ENCODE peak calls at places on chromosome 5, in seven cellular contexts. A, X, J, P, B, N and H are unnamed samples.

GRCh38 chr5:5494489-5495402 is 72.3 kb downstream of the ICE1 start:
- DNase-seq in J (peak), P (peak), A (peak), B (no peak), X (peak), N (peak), H (peak)

GRCh38 chr5:132008163-132008473 is 3.3 kb downstream of the ACSL6 start:
- DNase-seq in J (no peak), A (no peak), N (no peak), B (no peak), P (no peak), X (no peak), H (no peak)

GRCh38 chr5:61362796-61363364 is 30.8 kb downstream of the ZSWIM6 start:
- DNase-seq in X (no peak), B (no peak), A (no peak), J (no peak), P (no peak), N (no peak), H (no peak)

GRCh38 chr5:174751154-174751990 is 27.0 kb downstream of the MSX2 start:
- DNase-seq in A (no peak), B (no peak), P (no peak), X (no peak), J (no peak), N (no peak), H (peak)

GRCh38 chr5:109853362-109853761 is 163.6 kb downstream of the MAN2A1 start:
- DNase-seq in J (no peak), A (no peak), N (no peak), B (no peak), X (no peak), P (no peak), H (no peak)

GRCh38 chr5:141272906-141273305 is 27.7 kb downstream of the PCDHB15 start:
- DNase-seq in J (no peak), P (no peak), B (no peak), X (no peak), N (no peak), A (no peak), H (no peak)

GRCh38 chr5:142748132-142748531 is 22.0 kb upstream of the ARHGAP26 start:
- DNase-seq in P (no peak), X (no peak), J (no peak), N (no peak), A (no peak), B (no peak), H (no peak)

GRCh38 chr5:53429706-53430105 is 50.7 kb upstream of the FST start:
- DNase-seq in N (no peak), P (no peak), B (no peak), X (no peak), J (no peak), A (no peak), H (no peak)

GRCh38 chr5:71471193-71471592 is 15.7 kb downstream of the BDP1 start:
- DNase-seq in X (no peak), J (no peak), N (no peak), A (no peak), P (no peak), B (no peak), H (no peak)

GRCh38 chr5:54404568-54404967 is 50.9 kb upstream of the HSPB3 start:
- DNase-seq in B (no peak), X (no peak), A (no peak), P (no peak), N (no peak), J (no peak), H (no peak)

GRCh38 chr5:165630211-165630866 is 2124.9 kb downstream of the MAT2B start:
- DNase-seq in N (peak), A (no peak), J (peak), X (no peak), B (no peak), P (no peak), H (no peak)

DNA sequence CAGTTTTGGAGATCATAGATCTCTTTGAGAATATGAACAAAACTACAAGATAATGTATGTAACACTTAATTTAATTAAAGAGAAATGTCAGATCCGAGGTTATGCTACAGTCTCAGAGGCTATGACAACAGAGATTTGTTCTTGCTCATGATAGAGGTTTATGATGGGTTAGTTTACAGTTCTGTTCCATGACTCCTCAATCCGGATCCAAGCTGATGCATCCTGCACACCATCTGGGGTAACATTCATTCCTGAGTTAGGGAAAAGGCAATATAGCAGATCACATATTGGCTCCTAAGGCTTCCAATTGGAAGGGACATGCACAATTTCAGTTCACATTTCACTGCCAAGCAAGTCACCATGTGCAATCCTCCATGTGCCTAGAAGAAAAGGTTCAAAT is 40.4 kb downstream of the ABLIM3 start:
- DNase-seq in N (no peak), B (no peak), X (no peak), A (no peak), P (no peak), J (no peak), H (no peak)
- TF ChIP-seq CTCF in N (no peak), B (no peak), X (no peak), A (no peak), P (no peak), J (no peak), H (no peak)

GRCh38 chr5:16345454-16345853 is 120.1 kb downstream of the ZNF622 start:
- DNase-seq in A (no peak), N (no peak), J (no peak), B (no peak), X (no peak), P (no peak), H (no peak)
- TF ChIP-seq CTCF in A (no peak), N (no peak), J (no peak), B (peak), X (peak), P (no peak), H (no peak)

GRCh38 chr5:115770466-115770865 is 46.0 kb downstream of the CDO1 start:
- DNase-seq in N (no peak), X (peak), J (peak), A (no peak), P (no peak), B (no peak), H (no peak)
- TF ChIP-seq CTCF in N (no peak), X (peak), J (no peak), A (no peak), P (no peak), B (peak), H (no peak)

GRCh38 chr5:107870984-107871383 is 200.2 kb upstream of the EFNA5 start:
- DNase-seq in P (no peak), B (no peak), A (no peak), N (no peak), X (no peak), J (no peak), H (no peak)

GRCh38 chr5:107878676-107879075 is 207.9 kb upstream of the EFNA5 start:
- DNase-seq in A (no peak), B (no peak), J (no peak), P (no peak), X (no peak), N (no peak), H (no peak)

GRCh38 chr5:107873877-107874276 is 203.1 kb upstream of the EFNA5 start:
- DNase-seq in P (no peak), N (no peak), J (no peak), B (no peak), X (no peak), A (no peak), H (no peak)

GRCh38 chr5:107874810-107875209 is 204.1 kb upstream of the EFNA5 start:
- DNase-seq in B (no peak), J (no peak), X (no peak), N (no peak), P (no peak), A (no peak), H (no peak)

DNA sequence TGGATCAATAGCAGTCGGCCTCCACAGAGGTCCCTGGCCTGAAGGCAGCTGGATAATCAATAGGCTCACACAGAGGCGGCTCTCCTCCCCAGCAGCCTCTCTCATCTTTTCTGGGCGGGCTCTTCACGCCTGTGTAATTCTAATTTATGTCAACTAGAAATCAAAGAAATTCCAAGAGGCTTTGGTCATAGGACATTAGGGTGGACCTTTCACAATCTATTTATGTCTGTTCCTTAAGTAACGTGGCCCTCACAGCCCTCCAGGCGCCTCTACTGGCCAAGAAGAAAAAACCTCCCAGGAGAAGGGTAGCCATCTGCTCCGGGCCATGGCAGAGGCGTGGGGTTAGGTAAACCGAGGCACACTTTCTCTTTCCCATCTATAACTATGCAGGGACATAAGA is 205.1 kb upstream of the EFNA5 start:
- DNase-seq in N (no peak), X (peak), P (no peak), A (no peak), B (no peak), J (no peak), H (no peak)
- TF ChIP-seq CTCF in N (no peak), X (peak), P (no peak), A (no peak), B (peak), J (no peak), H (no peak)

DNA sequence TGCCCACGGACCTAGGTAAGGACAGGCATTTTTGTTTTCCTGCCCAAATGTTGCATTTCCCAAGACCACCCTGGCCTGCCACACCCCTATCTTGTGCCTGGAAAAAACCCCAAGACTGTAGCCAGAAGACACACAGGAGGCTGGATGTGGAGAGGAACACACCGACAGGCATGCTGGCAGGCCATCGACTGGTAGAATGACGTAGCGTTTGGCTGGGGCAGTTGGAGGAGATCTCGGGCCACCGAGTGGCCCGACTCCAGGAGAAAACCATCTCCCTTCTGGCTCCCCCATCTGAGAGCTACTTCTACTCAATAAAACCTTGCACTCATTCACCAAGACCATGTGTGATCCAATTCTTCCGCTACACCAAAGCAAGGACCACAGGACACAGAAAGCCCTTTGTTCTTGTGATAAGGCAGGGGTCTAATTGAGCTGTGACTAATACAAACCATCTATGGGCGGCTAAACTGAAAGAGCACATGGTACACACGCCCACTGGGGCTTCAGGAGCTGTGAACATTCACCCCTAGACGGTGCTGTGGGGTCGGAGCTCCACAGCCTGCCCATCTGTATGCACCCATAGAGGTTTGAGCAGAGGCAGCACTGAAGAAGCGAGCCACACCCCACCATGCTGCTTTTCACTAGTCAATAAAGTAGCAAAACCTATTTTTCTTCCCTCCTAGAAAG is 38.9 kb upstream of the N4BP3 start:
- DNase-seq in P (no peak), J (no peak), B (no peak), X (no peak), N (no peak), A (no peak), H (no peak)
- TF ChIP-seq CTCF in P (peak), J (no peak), B (no peak), X (no peak), N (no peak), A (no peak), H (no peak)

DNA sequence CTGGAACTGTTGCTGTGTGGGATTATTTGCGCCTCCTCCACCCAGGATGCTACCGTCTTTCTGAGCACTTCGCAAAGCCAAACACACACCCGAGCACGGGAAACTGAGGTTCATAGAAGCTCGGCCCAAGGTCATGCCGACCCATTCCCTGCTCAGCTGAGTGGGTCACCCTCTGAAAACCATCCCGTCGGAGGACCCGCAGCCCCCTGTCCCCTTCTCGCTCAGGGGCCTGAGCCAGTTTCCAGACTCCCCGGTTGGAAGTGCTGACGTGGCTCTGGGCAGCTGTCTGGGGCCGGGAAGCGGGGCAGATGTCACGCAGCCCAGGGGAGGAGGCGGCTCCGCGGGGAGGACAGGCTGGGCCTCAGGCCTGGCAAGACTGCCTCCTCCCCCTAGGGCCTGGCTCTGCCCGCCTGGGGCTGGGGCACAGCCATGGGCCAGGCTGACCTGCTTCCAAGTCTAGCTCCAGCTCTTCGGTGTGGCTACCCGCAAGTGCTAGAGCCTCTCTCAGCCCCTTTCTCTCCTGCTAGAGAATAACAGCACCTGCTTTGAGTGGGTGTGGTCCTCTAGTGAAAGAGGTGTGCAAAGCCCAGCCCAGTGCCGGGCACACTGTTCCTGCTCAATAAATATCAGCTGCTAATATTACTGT is 9.9 kb upstream of the CXXC5 start:
- DNase-seq in J (peak), P (peak), N (no peak), B (no peak), A (peak), X (no peak), H (peak)
- TF ChIP-seq CTCF in J (no peak), P (no peak), N (no peak), B (no peak), A (no peak), X (no peak), H (no peak)